ENCODE peak calls at places on chromosomes 6 and 20, in six cellular contexts. X, F, K, P, L and D are unnamed samples.

GRCh38 chr6:89007209-89008001 is 44.0 kb upstream of the RNGTT start:
- DNase-seq in F (no peak), K (no peak), P (peak; percentile 31), L (peak; percentile 41), X (no peak), D (peak; percentile 14)

GRCh38 chr6:125524356-125524755 is 222.6 kb upstream of the HDDC2 start:
- DNase-seq in F (no peak), X (no peak), L (no peak), K (no peak), P (no peak), D (no peak)

GRCh38 chr6:100088009-100088408 is 94.0 kb upstream of the MCHR2 start:
- DNase-seq in P (peak; percentile 36), L (peak; percentile 31), X (no peak), K (no peak), F (no peak), D (no peak)

GRCh38 chr20:38190936-38191371 is 25.9 kb upstream of the TGM2 start:
- DNase-seq in L (no peak), F (no peak), K (no peak), P (no peak), X (no peak), D (no peak)

GRCh38 chr6:55654445-55654844 is 75.5 kb upstream of the HMGCLL1 start:
- DNase-seq in L (no peak), K (no peak), F (no peak), P (no peak), X (no peak), D (no peak)

GRCh38 chr6:27502508-27503435 is 29.9 kb upstream of the ZNF184 start:
- DNase-seq in P (peak; percentile 71), K (peak; percentile 81), F (no peak), X (peak; percentile 83), L (peak; percentile 75), D (peak; percentile 81)

GRCh38 chr6:73854998-73855718 is 159.2 kb downstream of the CD109 start:
- DNase-seq in P (peak; percentile 86), F (no peak), K (no peak), L (peak; percentile 84), X (peak; percentile 58), D (peak; percentile 49)

GRCh38 chr20:25399038-25399430 is 8.4 kb upstream of the ABHD12 start:
- DNase-seq in K (no peak), L (peak; percentile 91), X (peak; percentile 81), P (peak; percentile 87), F (no peak), D (no peak)

GRCh38 chr20:24066075-24066700 is 77.6 kb upstream of the GGTLC1 start:
- DNase-seq in K (no peak), P (no peak), L (no peak), F (no peak), X (no peak), D (no peak)

GRCh38 chr20:58102252-58102651 is 126.2 kb downstream of the ANKRD60 start:
- DNase-seq in K (no peak), P (no peak), L (no peak), F (no peak), X (no peak), D (no peak)

GRCh38 chr6:6712258-6712978 is 123.9 kb downstream of the LY86 start:
- DNase-seq in F (no peak), X (peak; percentile 83), K (no peak), P (peak; percentile 68), L (peak; percentile 79), D (peak; percentile 64)

GRCh38 chr20:137668-138131 is 4.7 kb upstream of the DEFB126 start:
- DNase-seq in F (no peak), K (peak; percentile 23), X (peak; percentile 78), P (no peak), L (peak; percentile 1), D (no peak)

GRCh38 chr20:22941550-22941949 is 93.6 kb upstream of the SSTR4 start:
- DNase-seq in K (no peak), F (no peak), X (no peak), L (no peak), P (no peak), D (no peak)

GRCh38 chr20:23303325-23304102 is 47.1 kb upstream of the NXT1 start:
- DNase-seq in X (no peak), L (no peak), F (no peak), P (no peak), K (no peak), D (no peak)

GRCh38 chr6:25278914-25279747 is at the start of gene CARMIL1:
- DNase-seq in P (peak; percentile 70), L (peak; percentile 61), F (peak; percentile 73), X (peak; percentile 79), K (peak; percentile 86), D (peak; percentile 99)

GRCh38 chr6:10769419-10769818 is 21.8 kb downstream of the TMEM14B start:
- DNase-seq in F (no peak), L (no peak), K (no peak), P (no peak), X (no peak), D (no peak)

GRCh38 chr20:17210983-17211382 is 15.9 kb upstream of the PCSK2 start:
- DNase-seq in P (no peak), F (no peak), X (no peak), L (no peak), K (no peak), D (no peak)

GRCh38 chr6:11920566-11920965 is 91.5 kb upstream of the HIVEP1 start:
- DNase-seq in K (no peak), F (no peak), L (no peak), P (no peak), X (no peak), D (no peak)

GRCh38 chr6:41445268-41445667 is 100.9 kb upstream of the FOXP4 start:
- DNase-seq in X (no peak), L (no peak), F (no peak), P (no peak), K (no peak), D (no peak)

GRCh38 chr6:47698342-47698787 is at the start of gene ADGRF4:
- DNase-seq in X (peak; percentile 82), F (no peak), K (no peak), P (peak; percentile 81), L (peak; percentile 91), D (peak; percentile 61)

GRCh38 chr20:58549231-58549630 is 34.0 kb upstream of the APCDD1L start:
- DNase-seq in K (no peak), L (no peak), P (no peak), F (no peak), X (no peak), D (no peak)

GRCh38 chr6:35948725-35949124 is 27.8 kb upstream of the SRPK1 start:
- DNase-seq in F (no peak), P (peak; percentile 47), L (peak; percentile 60), K (peak; percentile 49), X (peak; percentile 38), D (no peak)
- TF ChIP-seq CTCF in F (no peak), P (peak; percentile 50), L (peak; percentile 69), K (no peak), X (no peak), D (no peak)

GRCh38 chr6:3808759-3809514 is 40.2 kb upstream of the FAM50B start:
- DNase-seq in X (peak; percentile 77), F (no peak), K (no peak), P (peak; percentile 84), L (peak; percentile 89), D (peak; percentile 71)
- TF ChIP-seq CTCF in X (no peak), F (no peak), K (no peak), P (no peak), L (peak; percentile 30), D (no peak)

GRCh38 chr6:30042476-30042875 is 18.6 kb upstream of the POLR1H start:
- DNase-seq in X (no peak), L (peak; percentile 36), K (no peak), F (no peak), P (no peak), D (no peak)

GRCh38 chr6:30041221-30041620 is 19.8 kb upstream of the POLR1H start:
- DNase-seq in P (no peak), F (no peak), L (no peak), X (no peak), K (no peak), D (no peak)

GRCh38 chr6:30041821-30042220 is 19.2 kb upstream of the POLR1H start:
- DNase-seq in F (no peak), L (peak; percentile 10), K (no peak), X (no peak), P (no peak), D (no peak)

GRCh38 chr6:30042914-30043313 is 18.2 kb upstream of the POLR1H start:
- DNase-seq in K (no peak), L (no peak), X (no peak), P (no peak), F (no peak), D (no peak)

GRCh38 chr6:30037182-30037788 is 23.8 kb upstream of the POLR1H start:
- DNase-seq in L (peak; percentile 49), P (peak; percentile 48), X (peak; percentile 16), K (no peak), F (no peak), D (no peak)
- TF ChIP-seq CTCF in L (peak; percentile 72), P (peak; percentile 67), X (peak; percentile 42), K (peak; percentile 27), F (peak; percentile 36), D (peak; percentile 81)

DNA sequence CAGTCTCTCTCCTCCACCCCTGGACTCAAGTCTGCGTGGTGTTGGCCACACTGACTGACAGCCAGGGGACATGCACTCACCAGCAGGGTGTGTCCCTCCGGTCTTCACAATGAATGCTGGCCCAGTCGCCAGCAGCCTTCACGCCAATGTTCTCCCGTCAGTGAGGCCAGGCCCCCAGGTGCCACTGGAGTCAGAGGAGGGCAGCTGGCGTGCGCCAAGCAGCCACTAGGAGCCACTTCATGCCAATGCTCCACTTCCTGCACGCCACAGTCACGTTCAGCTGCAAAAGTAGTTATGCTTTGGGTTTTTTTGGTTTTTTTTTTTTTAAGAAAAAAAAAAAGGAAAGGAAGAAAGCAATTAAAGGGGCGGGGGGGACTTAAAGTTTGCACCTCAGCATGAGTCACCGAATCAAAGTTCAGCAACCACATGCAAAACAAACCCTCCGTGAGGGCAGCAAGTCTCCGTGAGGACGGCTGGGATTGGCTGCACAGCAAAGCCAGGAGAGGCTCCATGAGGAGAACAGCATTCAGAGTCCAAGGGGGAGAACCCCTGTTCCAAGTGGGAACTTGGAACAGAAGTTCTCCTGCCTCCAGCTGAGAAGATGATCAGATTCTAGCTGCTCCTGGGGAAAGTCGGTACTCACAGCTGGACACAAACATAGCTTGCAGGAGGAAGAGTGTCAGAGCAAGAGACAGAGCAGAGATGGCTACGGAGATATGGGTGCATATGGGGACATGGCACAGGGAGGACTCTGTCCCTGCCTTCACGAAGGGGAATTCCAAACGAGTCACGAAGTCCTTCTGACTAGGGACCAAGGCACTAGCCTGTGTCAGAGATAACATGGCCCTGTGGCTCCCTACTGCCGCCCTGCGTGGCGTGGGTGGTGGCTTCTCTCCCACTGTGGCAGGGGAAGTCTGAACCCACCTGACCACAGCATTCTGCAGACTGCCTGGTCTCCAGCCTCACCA is at the start of gene ZC3H12D:
- DNase-seq in P (no peak), L (peak; percentile 86), X (peak; percentile 53), K (no peak), F (no peak), D (peak; percentile 36)
- TF ChIP-seq CTCF in P (no peak), L (peak; percentile 25), X (no peak), K (no peak), F (no peak), D (no peak)

DNA sequence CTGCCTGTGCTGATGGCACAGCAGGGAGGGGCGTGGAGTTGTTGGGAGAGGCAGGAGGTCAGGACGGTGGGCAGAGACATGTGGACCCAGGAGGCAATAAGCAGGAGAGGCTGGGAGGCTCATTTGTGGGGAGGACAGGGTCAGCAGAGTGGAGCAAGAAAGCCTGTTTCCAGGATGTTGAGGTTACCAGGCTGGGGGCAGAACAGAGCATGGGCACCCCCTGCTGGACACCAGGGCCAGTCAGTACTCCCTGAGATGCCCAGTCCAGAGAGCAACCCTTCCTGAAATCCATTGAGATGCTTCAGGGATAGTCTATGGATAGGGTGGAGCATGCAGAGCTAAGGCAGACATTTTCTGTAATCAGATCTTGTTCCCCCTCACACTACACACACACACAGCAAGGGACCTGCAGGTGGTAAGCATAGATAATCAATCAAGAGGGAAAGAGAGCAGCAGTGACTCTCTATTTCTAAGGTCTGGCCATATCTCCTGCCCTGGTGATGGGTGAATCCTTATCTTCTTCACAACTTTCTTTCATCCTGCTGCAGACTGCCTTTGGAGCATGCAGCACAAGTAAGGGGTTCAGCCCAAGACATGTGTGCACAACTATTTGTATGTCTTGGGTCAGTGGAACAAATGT is 41.7 kb downstream of the MOCS1 start:
- DNase-seq in X (peak; percentile 38), K (peak; percentile 74), P (peak; percentile 83), L (peak; percentile 86), F (no peak), D (peak; percentile 72)
- TF ChIP-seq CTCF in X (peak; percentile 27), K (peak; percentile 60), P (peak; percentile 93), L (peak; percentile 96), F (no peak), D (peak; percentile 56)